ENCODE peak calls at places on chromosomes 4 and X, in eight cellular contexts. One of them, this sample, is unnamed.

GRCh38 chrX:24259544-24260240 is 54.2 kb downstream of the SUPT20HL2 start:
- DNase-seq in Panc1: no peak
- DNase-seq in HT-29: peak; percentile 54
- DNase-seq in fibroblast of the aortic adventitia: peak; percentile 88
- DNase-seq in nephron progenitor cell: peak; percentile 32
- DNase-seq in AG08395: peak; percentile 66
- DNase-seq in NAMALWA: peak; percentile 63
- DNase-seq in stimulated activated CD8-positive, alpha-beta memory T cell treated with anti-CD3 and anti-CD28 coated beads, Interleukin-7, amount 100 ng/mL, for 1 hour: no peak
- DNase-seq in this sample: peak; percentile 78

GRCh38 chr4:4734425-4734824 is 125.0 kb upstream of the MSX1 start:
- DNase-seq in fibroblast of the aortic adventitia: no peak
- DNase-seq in Panc1: no peak
- DNase-seq in HT-29: no peak
- DNase-seq in nephron progenitor cell: no peak
- DNase-seq in AG08395: no peak
- DNase-seq in NAMALWA: no peak
- DNase-seq in stimulated activated CD8-positive, alpha-beta memory T cell treated with anti-CD3 and anti-CD28 coated beads, Interleukin-7, amount 100 ng/mL, for 1 hour: no peak
- DNase-seq in this sample: no peak

GRCh38 chrX:147803948-147804347 is 107.8 kb upstream of the FMR1 start:
- DNase-seq in nephron progenitor cell: no peak
- DNase-seq in fibroblast of the aortic adventitia: no peak
- DNase-seq in Panc1: no peak
- DNase-seq in AG08395: peak; percentile 4
- DNase-seq in HT-29: peak; percentile 41
- DNase-seq in NAMALWA: peak; percentile 47
- DNase-seq in stimulated activated CD8-positive, alpha-beta memory T cell treated with anti-CD3 and anti-CD28 coated beads, Interleukin-7, amount 100 ng/mL, for 1 hour: no peak
- DNase-seq in this sample: peak; percentile 64

GRCh38 chrX:22059800-22060199 is 27.7 kb downstream of the PHEX start:
- DNase-seq in Panc1: no peak
- DNase-seq in NAMALWA: no peak
- DNase-seq in stimulated activated CD8-positive, alpha-beta memory T cell treated with anti-CD3 and anti-CD28 coated beads, Interleukin-7, amount 100 ng/mL, for 1 hour: no peak
- DNase-seq in fibroblast of the aortic adventitia: peak; percentile 6
- DNase-seq in nephron progenitor cell: no peak
- DNase-seq in AG08395: no peak
- DNase-seq in HT-29: no peak
- DNase-seq in this sample: no peak

GRCh38 chrX:12526296-12526695 is 264.9 kb upstream of the PRPS2 start:
- DNase-seq in Panc1: no peak
- DNase-seq in nephron progenitor cell: no peak
- DNase-seq in stimulated activated CD8-positive, alpha-beta memory T cell treated with anti-CD3 and anti-CD28 coated beads, Interleukin-7, amount 100 ng/mL, for 1 hour: no peak
- DNase-seq in fibroblast of the aortic adventitia: no peak
- DNase-seq in AG08395: no peak
- DNase-seq in NAMALWA: no peak
- DNase-seq in HT-29: no peak
- DNase-seq in this sample: no peak

GRCh38 chr4:26342328-26343040 is 21.7 kb downstream of the RBPJ start:
- DNase-seq in nephron progenitor cell: no peak
- DNase-seq in AG08395: peak; percentile 90
- DNase-seq in Panc1: no peak
- DNase-seq in NAMALWA: no peak
- DNase-seq in fibroblast of the aortic adventitia: peak; percentile 83
- DNase-seq in stimulated activated CD8-positive, alpha-beta memory T cell treated with anti-CD3 and anti-CD28 coated beads, Interleukin-7, amount 100 ng/mL, for 1 hour: no peak
- DNase-seq in HT-29: peak; percentile 52
- DNase-seq in this sample: peak; percentile 60

GRCh38 chrX:23919706-23920320 is 12.0 kb downstream of the CXorf58 start:
- DNase-seq in HT-29: no peak
- DNase-seq in Panc1: no peak
- DNase-seq in fibroblast of the aortic adventitia: peak; percentile 56
- DNase-seq in stimulated activated CD8-positive, alpha-beta memory T cell treated with anti-CD3 and anti-CD28 coated beads, Interleukin-7, amount 100 ng/mL, for 1 hour: no peak
- DNase-seq in NAMALWA: no peak
- DNase-seq in nephron progenitor cell: no peak
- DNase-seq in AG08395: no peak
- DNase-seq in this sample: peak; percentile 3

GRCh38 chr4:74054483-74055032 is 16.1 kb upstream of the CXCL3 start:
- DNase-seq in HT-29: no peak
- DNase-seq in Panc1: no peak
- DNase-seq in fibroblast of the aortic adventitia: no peak
- DNase-seq in NAMALWA: peak; percentile 6
- DNase-seq in nephron progenitor cell: no peak
- DNase-seq in AG08395: no peak
- DNase-seq in stimulated activated CD8-positive, alpha-beta memory T cell treated with anti-CD3 and anti-CD28 coated beads, Interleukin-7, amount 100 ng/mL, for 1 hour: no peak
- DNase-seq in this sample: peak; percentile 63

GRCh38 chrX:132505116-132505515 is 16.3 kb upstream of the MBNL3 start:
- DNase-seq in stimulated activated CD8-positive, alpha-beta memory T cell treated with anti-CD3 and anti-CD28 coated beads, Interleukin-7, amount 100 ng/mL, for 1 hour: no peak
- DNase-seq in AG08395: peak; percentile 4
- DNase-seq in NAMALWA: no peak
- DNase-seq in HT-29: peak; percentile 42
- DNase-seq in Panc1: no peak
- DNase-seq in fibroblast of the aortic adventitia: peak; percentile 44
- DNase-seq in nephron progenitor cell: no peak
- DNase-seq in this sample: no peak

GRCh38 chr4:177105526-177105925 is 204.1 kb upstream of the NEIL3 start:
- DNase-seq in Panc1: no peak
- DNase-seq in stimulated activated CD8-positive, alpha-beta memory T cell treated with anti-CD3 and anti-CD28 coated beads, Interleukin-7, amount 100 ng/mL, for 1 hour: no peak
- DNase-seq in NAMALWA: no peak
- DNase-seq in fibroblast of the aortic adventitia: peak; percentile 84
- DNase-seq in HT-29: no peak
- DNase-seq in nephron progenitor cell: no peak
- DNase-seq in AG08395: peak; percentile 38
- DNase-seq in this sample: no peak

GRCh38 chr4:85777908-85778808 is 303.2 kb downstream of the ARHGAP24 start:
- DNase-seq in HT-29: no peak
- DNase-seq in AG08395: no peak
- DNase-seq in fibroblast of the aortic adventitia: no peak
- DNase-seq in nephron progenitor cell: no peak
- DNase-seq in NAMALWA: peak; percentile 79
- DNase-seq in stimulated activated CD8-positive, alpha-beta memory T cell treated with anti-CD3 and anti-CD28 coated beads, Interleukin-7, amount 100 ng/mL, for 1 hour: no peak
- DNase-seq in Panc1: no peak
- DNase-seq in this sample: no peak

GRCh38 chrX:40320819-40321218 is 223.1 kb upstream of the BCOR start:
- DNase-seq in HT-29: no peak
- DNase-seq in stimulated activated CD8-positive, alpha-beta memory T cell treated with anti-CD3 and anti-CD28 coated beads, Interleukin-7, amount 100 ng/mL, for 1 hour: no peak
- DNase-seq in AG08395: no peak
- DNase-seq in NAMALWA: no peak
- DNase-seq in Panc1: no peak
- DNase-seq in nephron progenitor cell: no peak
- DNase-seq in fibroblast of the aortic adventitia: no peak
- DNase-seq in this sample: no peak

GRCh38 chr4:173735055-173735454 is 205.0 kb upstream of the HAND2 start:
- DNase-seq in fibroblast of the aortic adventitia: peak; percentile 81
- DNase-seq in stimulated activated CD8-positive, alpha-beta memory T cell treated with anti-CD3 and anti-CD28 coated beads, Interleukin-7, amount 100 ng/mL, for 1 hour: no peak
- DNase-seq in nephron progenitor cell: no peak
- DNase-seq in Panc1: no peak
- DNase-seq in HT-29: no peak
- DNase-seq in NAMALWA: no peak
- DNase-seq in AG08395: peak; percentile 31
- DNase-seq in this sample: no peak

GRCh38 chr4:156322592-156322991 is 368.9 kb upstream of the CTSO start:
- DNase-seq in NAMALWA: no peak
- DNase-seq in nephron progenitor cell: no peak
- DNase-seq in HT-29: no peak
- DNase-seq in AG08395: peak; percentile 69
- DNase-seq in Panc1: peak; percentile 42
- DNase-seq in stimulated activated CD8-positive, alpha-beta memory T cell treated with anti-CD3 and anti-CD28 coated beads, Interleukin-7, amount 100 ng/mL, for 1 hour: no peak
- DNase-seq in fibroblast of the aortic adventitia: peak; percentile 75
- DNase-seq in this sample: no peak

GRCh38 chr4:10017037-10017893 is 4.0 kb downstream of the SLC2A9 start:
- DNase-seq in NAMALWA: no peak
- DNase-seq in HT-29: no peak
- DNase-seq in AG08395: no peak
- DNase-seq in stimulated activated CD8-positive, alpha-beta memory T cell treated with anti-CD3 and anti-CD28 coated beads, Interleukin-7, amount 100 ng/mL, for 1 hour: no peak
- DNase-seq in Panc1: no peak
- DNase-seq in nephron progenitor cell: no peak
- DNase-seq in fibroblast of the aortic adventitia: no peak
- DNase-seq in this sample: no peak

GRCh38 chr4:77120888-77121508 is 36.0 kb upstream of the CCNG2 start:
- DNase-seq in HT-29: no peak
- DNase-seq in stimulated activated CD8-positive, alpha-beta memory T cell treated with anti-CD3 and anti-CD28 coated beads, Interleukin-7, amount 100 ng/mL, for 1 hour: no peak
- DNase-seq in Panc1: no peak
- DNase-seq in fibroblast of the aortic adventitia: no peak
- DNase-seq in AG08395: no peak
- DNase-seq in nephron progenitor cell: no peak
- DNase-seq in NAMALWA: no peak
- DNase-seq in this sample: no peak

GRCh38 chr4:86451560-86452322 is 91.9 kb upstream of the MAPK10 start:
- DNase-seq in stimulated activated CD8-positive, alpha-beta memory T cell treated with anti-CD3 and anti-CD28 coated beads, Interleukin-7, amount 100 ng/mL, for 1 hour: no peak
- DNase-seq in nephron progenitor cell: no peak
- DNase-seq in AG08395: peak; percentile 17
- DNase-seq in Panc1: no peak
- DNase-seq in HT-29: peak; percentile 77
- DNase-seq in NAMALWA: no peak
- DNase-seq in fibroblast of the aortic adventitia: peak; percentile 55
- DNase-seq in this sample: no peak

GRCh38 chr4:15197005-15197404 is 194.7 kb downstream of the CPEB2 start:
- DNase-seq in AG08395: peak; percentile 26
- DNase-seq in HT-29: peak; percentile 27
- DNase-seq in NAMALWA: peak; percentile 9
- DNase-seq in Panc1: no peak
- DNase-seq in fibroblast of the aortic adventitia: peak; percentile 42
- DNase-seq in nephron progenitor cell: peak; percentile 12
- DNase-seq in stimulated activated CD8-positive, alpha-beta memory T cell treated with anti-CD3 and anti-CD28 coated beads, Interleukin-7, amount 100 ng/mL, for 1 hour: no peak
- DNase-seq in this sample: peak; percentile 56

This sample was measured in DMS53.